ENCODE peak calls at places on chromosomes 1 and 21, in four cellular contexts. K is mesendoderm, Q is IMR-90, O is H1. F is an unnamed sample.

GRCh38 chr1:7299329-7299799 is 471.7 kb upstream of the VAMP3 start:
- DNase-seq in O (peak; percentile 50), K (peak; percentile 89), Q (peak; percentile 100), F (no peak)

GRCh38 chr1:22710688-22711024 is at the start of gene EPHB2:
- DNase-seq in K (no peak), O (peak; percentile 75), Q (peak; percentile 39), F (no peak)

GRCh38 chr1:12424793-12425192 is 193.2 kb downstream of the DHRS3 start:
- DNase-seq in K (no peak), Q (peak; percentile 34), O (no peak), F (no peak)

GRCh38 chr1:36377776-36378175 is 7.9 kb downstream of the STK40 start:
- DNase-seq in K (no peak), O (no peak), Q (no peak), F (no peak)

GRCh38 chr1:164557270-164557669 is 1.7 kb upstream of the PBX1 start:
- DNase-seq in K (no peak), Q (no peak), O (no peak), F (no peak)

GRCh38 chr1:146007048-146007784 is 10.8 kb upstream of the TXNIP start:
- DNase-seq in K (peak; percentile 69), O (peak; percentile 56), Q (peak; percentile 78), F (no peak)

GRCh38 chr21:37503848-37504467 is 137.4 kb downstream of the DYRK1A start:
- DNase-seq in Q (peak; percentile 87), O (no peak), K (peak; percentile 25), F (no peak)

GRCh38 chr1:12480748-12481362 is 137.2 kb downstream of the DHRS3 start:
- DNase-seq in O (no peak), K (peak; percentile 79), Q (peak; percentile 96), F (no peak)

GRCh38 chr1:36650200-36651065 is 167.7 kb upstream of the CSF3R start:
- DNase-seq in O (peak; percentile 96), Q (peak; percentile 37), K (peak; percentile 72), F (peak; percentile 77)

GRCh38 chr1:53326598-53327182 is 1.2 kb downstream of the LRP8 start:
- DNase-seq in Q (no peak), K (peak; percentile 67), O (no peak), F (peak; percentile 49)

GRCh38 chr1:23118957-23119792 is 49.5 kb downstream of the LUZP1 start:
- DNase-seq in K (no peak), Q (peak; percentile 37), O (no peak), F (no peak)

GRCh38 chr1:180773210-180773865 is 139.4 kb upstream of the KIAA1614 start:
- DNase-seq in O (no peak), K (peak; percentile 6), Q (peak; percentile 74), F (no peak)

GRCh38 chr1:201397675-201398074 is 1.4 kb downstream of the LAD1 start:
- DNase-seq in K (no peak), O (no peak), Q (peak; percentile 19), F (no peak)

GRCh38 chr1:58397187-58397820 is 149.2 kb downstream of the OMA1 start:
- DNase-seq in K (peak; percentile 90), O (no peak), Q (peak; percentile 80), F (no peak)

GRCh38 chr1:167635941-167636340 is 5.9 kb downstream of the RCSD1 start:
- DNase-seq in Q (no peak), K (no peak), O (no peak), F (no peak)

GRCh38 chr1:21906173-21907078 is 30.7 kb downstream of the HSPG2 start:
- DNase-seq in O (no peak), Q (peak; percentile 34), K (no peak), F (no peak)

GRCh38 chr1:67355745-67356424 is 48.2 kb downstream of the IL12RB2 start:
- DNase-seq in K (no peak), O (no peak), Q (peak; percentile 71), F (no peak)

GRCh38 chr1:155063550-155064108 is at the start of gene EFNA4:
- DNase-seq in K (peak; percentile 96), Q (peak; percentile 80), O (peak; percentile 94), F (peak; percentile 95)

GRCh38 chr1:96722161-96722908 is 751 bp downstream of the PTBP2 start:
- DNase-seq in K (peak; percentile 75), O (peak; percentile 81), Q (peak; percentile 54), F (peak; percentile 58)

GRCh38 chr1:65527211-65527610 is 106.7 kb downstream of the LEPR start:
- DNase-seq in K (no peak), O (no peak), Q (peak; percentile 41), F (no peak)

GRCh38 chr1:56129837-56130236 is 449.5 kb downstream of the PLPP3 start:
- DNase-seq in O (no peak), Q (no peak), K (no peak), F (no peak)

GRCh38 chr1:204093421-204093717 is 20.5 kb downstream of the SOX13 start:
- DNase-seq in Q (no peak), O (no peak), K (no peak), F (no peak)

GRCh38 chr21:9738527-9738926 is 782.9 kb upstream of the TPTE start:
- DNase-seq in O (no peak), Q (no peak), K (no peak), F (no peak)

GRCh38 chr1:64133036-64133435 is 70.4 kb upstream of the UBE2U start:
- DNase-seq in K (no peak), O (no peak), Q (peak; percentile 92), F (no peak)

GRCh38 chr1:236303675-236304074 is 21.9 kb upstream of the ERO1B start:
- DNase-seq in Q (no peak), O (no peak), K (no peak), F (peak; percentile 36)

GRCh38 chr21:38948981-38949380 is 143.3 kb downstream of the ETS2 start:
- DNase-seq in K (no peak), Q (peak; percentile 27), O (no peak), F (no peak)

GRCh38 chr1:218439541-218440295 is 94.6 kb downstream of the TGFB2 start:
- DNase-seq in Q (peak; percentile 15), K (peak; percentile 51), O (no peak), F (peak; percentile 39)

GRCh38 chr1:198443374-198444233 is 96.9 kb downstream of the ATP6V1G3 start:
- DNase-seq in Q (peak; percentile 98), K (peak; percentile 57), O (no peak), F (no peak)

GRCh38 chr1:171457412-171457811 is 27.9 kb upstream of the PRRC2C start:
- DNase-seq in K (no peak), O (no peak), Q (peak; percentile 60), F (no peak)

GRCh38 chr21:41958886-41959563 is 5.2 kb upstream of the C2CD2 start:
- DNase-seq in K (no peak), Q (no peak), O (no peak), F (no peak)

GRCh38 chr1:3323021-3323790 is 131.3 kb upstream of the ARHGEF16 start:
- DNase-seq in Q (no peak), O (no peak), K (no peak), F (no peak)

GRCh38 chr1:166947398-166948043 is 27.8 kb downstream of the ILDR2 start:
- DNase-seq in O (peak; percentile 65), Q (peak; percentile 28), K (peak; percentile 64), F (peak; percentile 58)

GRCh38 chr1:43331688-43332087 is 5.9 kb upstream of the MPL start:
- DNase-seq in O (no peak), K (peak; percentile 36), Q (no peak), F (no peak)

GRCh38 chr1:218945050-218945449 is 228.6 kb upstream of the LYPLAL1 start:
- DNase-seq in O (no peak), K (no peak), Q (peak; percentile 36), F (no peak)

GRCh38 chr1:36769886-36770830 is 264.2 kb downstream of the GRIK3 start:
- DNase-seq in K (peak; percentile 79), O (no peak), Q (no peak), F (no peak)

GRCh38 chr1:59188413-59189213 is 108.3 kb upstream of the FGGY start:
- DNase-seq in K (no peak), O (no peak), Q (no peak), F (no peak)

GRCh38 chr21:35791541-35792335 is 268.6 kb downstream of the SETD4 start:
- DNase-seq in O (no peak), Q (no peak), K (no peak), F (no peak)
- H3K4me2 ChIP-seq in O (no peak overlapping the region), Q (no peak overlapping the region), K (no peak overlapping the region), F (no peak overlapping the region)

GRCh38 chr1:47333922-47334764 is 553 bp downstream of the CMPK1 start:
- DNase-seq in K (peak; percentile 92), Q (peak; percentile 74), O (peak; percentile 85), F (peak; percentile 76)
- H2BK120ac ChIP-seq in K (no peak overlapping the region), Q (peak overlapping the region; percentile 69), O (peak overlapping the region; percentile 78), F (no peak overlapping the region)

GRCh38 chr1:161044908-161045748 is 649 bp downstream of the USF1 start:
- DNase-seq in O (peak; percentile 64), K (peak; percentile 83), Q (peak; percentile 58), F (peak; percentile 72)
- H3K56ac ChIP-seq in O (peak overlapping the region; percentile 3), K (peak overlapping the region; percentile 88), Q (peak overlapping the region; percentile 89), F (no peak overlapping the region)

DNA sequence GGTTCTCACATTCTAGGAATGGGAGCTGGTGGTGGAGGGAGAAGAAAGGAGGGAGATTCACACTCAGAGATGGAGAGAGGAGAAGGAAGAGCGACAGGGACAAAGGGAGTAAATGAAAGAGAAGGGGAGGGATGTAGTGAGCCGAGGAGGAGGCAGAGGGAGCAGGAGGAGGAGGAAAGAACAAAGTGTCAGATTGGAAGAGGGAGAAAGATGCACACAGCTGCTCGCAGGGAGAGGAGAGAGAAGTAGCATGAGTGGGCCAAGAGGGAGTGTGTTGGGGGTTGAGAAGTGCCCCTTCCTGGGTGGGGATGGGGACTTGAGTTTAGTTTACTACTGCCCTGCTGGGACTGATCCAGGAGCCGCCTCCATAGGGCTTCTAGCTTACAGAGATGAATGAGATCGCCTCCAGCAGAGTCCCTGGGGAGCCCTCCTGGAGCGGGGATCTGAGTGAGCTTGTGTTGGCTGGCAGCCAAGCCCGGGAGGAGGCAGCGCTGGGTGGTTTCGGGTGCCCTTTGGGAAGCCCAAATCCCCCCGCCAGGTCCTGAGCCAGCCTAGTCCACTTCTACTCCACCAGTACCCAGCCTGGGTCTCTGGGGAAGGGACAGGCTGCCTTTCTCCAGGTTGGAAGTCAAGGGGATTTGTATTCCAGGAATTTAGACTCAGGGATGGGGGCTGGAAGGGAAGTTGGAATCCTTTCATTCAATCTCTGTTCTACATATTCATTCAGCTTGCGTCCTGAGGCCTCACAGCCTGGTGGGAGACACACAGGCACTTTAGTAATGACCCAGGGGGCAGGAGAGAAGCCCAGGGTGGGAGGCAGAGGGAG is 20.9 kb downstream of the PTPRU start:
- DNase-seq in O (no peak), Q (no peak), K (peak; percentile 62), F (no peak)
- H3K4me2 ChIP-seq in O (peak overlapping the region; percentile 25), Q (no peak overlapping the region), K (no peak overlapping the region), F (no peak overlapping the region)

F was measured in H9.